ENCODE peak calls at places on chromosomes 1 and 21, in nine cellular contexts. One of them, this sample, is unnamed.

GRCh38 chr1:35247256-35247655 is 21.3 kb upstream of the ZMYM4 start:
- DNase-seq in KG1: no peak
- DNase-seq in H4: no peak
- DNase-seq in T47D: no peak
- DNase-seq in ovary: no peak
- DNase-seq in activated naive CD4-positive, alpha-beta T cell treated with anti-CD3 and anti-CD28 coated beads for 36 hours: no peak
- DNase-seq in hypothalamus: no peak
- DNase-seq in stimulated activated CD4-positive, alpha-beta T cell treated with anti-CD3 and anti-CD28 coated beads, Interleukin-4, amount 100 ng/mL, for 1 hour: no peak
- DNase-seq in occipital lobe: no peak
- DNase-seq in this sample: no peak

GRCh38 chr1:244104309-244105060 is 53.4 kb downstream of the ZBTB18 start:
- DNase-seq in H4: peak
- DNase-seq in hypothalamus: no peak
- DNase-seq in occipital lobe: no peak
- DNase-seq in KG1: no peak
- DNase-seq in ovary: no peak
- DNase-seq in T47D: no peak
- DNase-seq in stimulated activated CD4-positive, alpha-beta T cell treated with anti-CD3 and anti-CD28 coated beads, Interleukin-4, amount 100 ng/mL, for 1 hour: no peak
- DNase-seq in activated naive CD4-positive, alpha-beta T cell treated with anti-CD3 and anti-CD28 coated beads for 36 hours: no peak
- DNase-seq in this sample: no peak

GRCh38 chr1:111204211-111204883 is 3.9 kb upstream of the DENND2D start:
- DNase-seq in occipital lobe: no peak
- DNase-seq in H4: no peak
- DNase-seq in KG1: no peak
- DNase-seq in stimulated activated CD4-positive, alpha-beta T cell treated with anti-CD3 and anti-CD28 coated beads, Interleukin-4, amount 100 ng/mL, for 1 hour: peak
- DNase-seq in activated naive CD4-positive, alpha-beta T cell treated with anti-CD3 and anti-CD28 coated beads for 36 hours: peak
- DNase-seq in ovary: peak
- DNase-seq in hypothalamus: no peak
- DNase-seq in T47D: peak
- DNase-seq in this sample: no peak

GRCh38 chr21:45580576-45581321 is 38.5 kb upstream of the SLC19A1 start:
- DNase-seq in H4: no peak
- DNase-seq in occipital lobe: no peak
- DNase-seq in activated naive CD4-positive, alpha-beta T cell treated with anti-CD3 and anti-CD28 coated beads for 36 hours: no peak
- DNase-seq in hypothalamus: no peak
- DNase-seq in T47D: no peak
- DNase-seq in ovary: no peak
- DNase-seq in stimulated activated CD4-positive, alpha-beta T cell treated with anti-CD3 and anti-CD28 coated beads, Interleukin-4, amount 100 ng/mL, for 1 hour: no peak
- DNase-seq in KG1: no peak
- DNase-seq in this sample: no peak

GRCh38 chr21:16169102-16169511 is 439.3 kb downstream of the USP25 start:
- DNase-seq in occipital lobe: no peak
- DNase-seq in H4: peak
- DNase-seq in ovary: no peak
- DNase-seq in KG1: no peak
- DNase-seq in T47D: no peak
- DNase-seq in stimulated activated CD4-positive, alpha-beta T cell treated with anti-CD3 and anti-CD28 coated beads, Interleukin-4, amount 100 ng/mL, for 1 hour: no peak
- DNase-seq in activated naive CD4-positive, alpha-beta T cell treated with anti-CD3 and anti-CD28 coated beads for 36 hours: no peak
- DNase-seq in hypothalamus: peak
- DNase-seq in this sample: no peak

GRCh38 chr1:67701876-67702275 is 16.9 kb downstream of the GADD45A start:
- DNase-seq in hypothalamus: no peak
- DNase-seq in ovary: no peak
- DNase-seq in KG1: no peak
- DNase-seq in stimulated activated CD4-positive, alpha-beta T cell treated with anti-CD3 and anti-CD28 coated beads, Interleukin-4, amount 100 ng/mL, for 1 hour: no peak
- DNase-seq in activated naive CD4-positive, alpha-beta T cell treated with anti-CD3 and anti-CD28 coated beads for 36 hours: no peak
- DNase-seq in T47D: no peak
- DNase-seq in occipital lobe: no peak
- DNase-seq in H4: no peak
- DNase-seq in this sample: no peak

GRCh38 chr1:112956503-112957132 is 622 bp upstream of the SLC16A1 start:
- DNase-seq in hypothalamus: peak
- DNase-seq in occipital lobe: peak
- DNase-seq in T47D: no peak
- DNase-seq in ovary: no peak
- DNase-seq in stimulated activated CD4-positive, alpha-beta T cell treated with anti-CD3 and anti-CD28 coated beads, Interleukin-4, amount 100 ng/mL, for 1 hour: peak
- DNase-seq in KG1: peak
- DNase-seq in H4: no peak
- DNase-seq in activated naive CD4-positive, alpha-beta T cell treated with anti-CD3 and anti-CD28 coated beads for 36 hours: peak
- DNase-seq in this sample: no peak

GRCh38 chr21:32806810-32807386 is 35.3 kb upstream of the PAXBP1 start:
- DNase-seq in activated naive CD4-positive, alpha-beta T cell treated with anti-CD3 and anti-CD28 coated beads for 36 hours: peak
- DNase-seq in ovary: no peak
- DNase-seq in T47D: no peak
- DNase-seq in hypothalamus: no peak
- DNase-seq in KG1: no peak
- DNase-seq in occipital lobe: no peak
- DNase-seq in H4: no peak
- DNase-seq in stimulated activated CD4-positive, alpha-beta T cell treated with anti-CD3 and anti-CD28 coated beads, Interleukin-4, amount 100 ng/mL, for 1 hour: peak
- DNase-seq in this sample: no peak

GRCh38 chr1:95084317-95085176 is 11.8 kb upstream of the ALG14 start:
- DNase-seq in hypothalamus: no peak
- DNase-seq in KG1: no peak
- DNase-seq in T47D: peak
- DNase-seq in ovary: no peak
- DNase-seq in stimulated activated CD4-positive, alpha-beta T cell treated with anti-CD3 and anti-CD28 coated beads, Interleukin-4, amount 100 ng/mL, for 1 hour: no peak
- DNase-seq in occipital lobe: no peak
- DNase-seq in H4: peak
- DNase-seq in activated naive CD4-positive, alpha-beta T cell treated with anti-CD3 and anti-CD28 coated beads for 36 hours: peak
- DNase-seq in this sample: peak

GRCh38 chr1:235203428-235203827 is 42.4 kb upstream of the RBM34 start:
- DNase-seq in T47D: no peak
- DNase-seq in activated naive CD4-positive, alpha-beta T cell treated with anti-CD3 and anti-CD28 coated beads for 36 hours: no peak
- DNase-seq in hypothalamus: no peak
- DNase-seq in occipital lobe: no peak
- DNase-seq in H4: no peak
- DNase-seq in ovary: no peak
- DNase-seq in KG1: no peak
- DNase-seq in stimulated activated CD4-positive, alpha-beta T cell treated with anti-CD3 and anti-CD28 coated beads, Interleukin-4, amount 100 ng/mL, for 1 hour: no peak
- DNase-seq in this sample: no peak

GRCh38 chr1:156076609-156077429 is 5.4 kb downstream of the MEX3A start:
- DNase-seq in hypothalamus: no peak
- DNase-seq in activated naive CD4-positive, alpha-beta T cell treated with anti-CD3 and anti-CD28 coated beads for 36 hours: no peak
- DNase-seq in occipital lobe: no peak
- DNase-seq in KG1: no peak
- DNase-seq in T47D: no peak
- DNase-seq in ovary: no peak
- DNase-seq in H4: no peak
- DNase-seq in stimulated activated CD4-positive, alpha-beta T cell treated with anti-CD3 and anti-CD28 coated beads, Interleukin-4, amount 100 ng/mL, for 1 hour: no peak
- DNase-seq in this sample: no peak

GRCh38 chr1:169858467-169858866 is 35.2 kb downstream of the SCYL3 start:
- DNase-seq in stimulated activated CD4-positive, alpha-beta T cell treated with anti-CD3 and anti-CD28 coated beads, Interleukin-4, amount 100 ng/mL, for 1 hour: no peak
- DNase-seq in occipital lobe: no peak
- DNase-seq in T47D: peak
- DNase-seq in H4: peak
- DNase-seq in ovary: no peak
- DNase-seq in activated naive CD4-positive, alpha-beta T cell treated with anti-CD3 and anti-CD28 coated beads for 36 hours: no peak
- DNase-seq in KG1: no peak
- DNase-seq in hypothalamus: no peak
- DNase-seq in this sample: no peak